ENCODE peak calls at places on chromosomes 13 and 19, in eight cellular contexts. B, F, L, I, Y, X, H and G are unnamed samples.

GRCh38 chr13:97434417-97435296 is 688 bp downstream of the RAP2A start:
- DNase-seq in B (peak), F (peak), L (peak), I (peak), Y (peak), X (no peak), H (peak), G (peak)

GRCh38 chr13:101026328-101026727 is 351.7 kb upstream of the TMTC4 start:
- DNase-seq in B (no peak), F (no peak), L (no peak), I (no peak), Y (no peak), X (no peak), H (no peak), G (no peak)

GRCh38 chr19:8641908-8642547 is 11.6 kb downstream of the NFILZ start:
- DNase-seq in B (no peak), F (no peak), L (no peak), I (no peak), Y (peak), X (peak), H (no peak), G (no peak)

GRCh38 chr19:17834350-17835181 is 13.2 kb downstream of the JAK3 start:
- DNase-seq in B (no peak), F (no peak), L (no peak), I (no peak), Y (no peak), X (no peak), H (no peak), G (no peak)

GRCh38 chr13:30164141-30164540 is 143.2 kb downstream of the KATNAL1 start:
- DNase-seq in B (no peak), F (no peak), L (no peak), I (no peak), Y (no peak), X (no peak), H (no peak), G (no peak)

GRCh38 chr13:44193731-44194130 is 179.9 kb upstream of the SERP2 start:
- DNase-seq in B (no peak), F (no peak), L (no peak), I (no peak), Y (no peak), X (no peak), H (no peak), G (no peak)

GRCh38 chr19:343941-344624 is 513 bp downstream of the MIER2 start:
- DNase-seq in B (peak), F (peak), L (peak), I (no peak), Y (no peak), X (no peak), H (peak), G (peak)

GRCh38 chr13:53104120-53104519 is 75.5 kb downstream of the OLFM4 start:
- DNase-seq in B (no peak), F (no peak), L (no peak), I (no peak), Y (no peak), X (no peak), H (no peak), G (no peak)

GRCh38 chr19:45547965-45548609 is 36.5 kb downstream of the OPA3 start:
- DNase-seq in B (no peak), F (no peak), L (no peak), I (no peak), Y (peak), X (no peak), H (no peak), G (no peak)

GRCh38 chr19:58571575-58571947 is 1.6 kb downstream of the MZF1 start:
- DNase-seq in B (no peak), F (no peak), L (no peak), I (no peak), Y (no peak), X (no peak), H (no peak), G (peak)

GRCh38 chr13:68584776-68585175 is 1354.6 kb upstream of the PCDH9 start:
- DNase-seq in B (no peak), F (no peak), L (no peak), I (no peak), Y (no peak), X (no peak), H (no peak), G (no peak)

GRCh38 chr19:3084943-3085342 is 9.2 kb upstream of the GNA11 start:
- DNase-seq in B (no peak), F (no peak), L (no peak), I (no peak), Y (no peak), X (no peak), H (no peak), G (no peak)

GRCh38 chr19:55070755-55071502 is 4.7 kb upstream of the EPS8L1 start:
- DNase-seq in B (no peak), F (no peak), L (no peak), I (no peak), Y (peak), X (no peak), H (no peak), G (no peak)

GRCh38 chr13:73822671-73823592 is 311.3 kb downstream of the KLF12 start:
- DNase-seq in B (no peak), F (no peak), L (no peak), I (no peak), Y (no peak), X (no peak), H (no peak), G (no peak)

GRCh38 chr19:1154731-1155351 is 19.2 kb downstream of the SBNO2 start:
- DNase-seq in B (no peak), F (no peak), L (no peak), I (peak), Y (peak), X (peak), H (no peak), G (peak)

GRCh38 chr19:19067276-19068072 is 3.7 kb downstream of the SLC25A42 start:
- DNase-seq in B (no peak), F (no peak), L (no peak), I (peak), Y (peak), X (no peak), H (no peak), G (no peak)

GRCh38 chr13:73585236-73585635 is 526.4 kb downstream of the KLF5 start:
- DNase-seq in B (no peak), F (no peak), L (no peak), I (no peak), Y (no peak), X (no peak), H (no peak), G (no peak)

GRCh38 chr19:11423804-11424318 is 4.7 kb upstream of the RGL3 start:
- DNase-seq in B (no peak), F (no peak), L (no peak), I (no peak), Y (no peak), X (no peak), H (no peak), G (no peak)